ENCODE peak calls at places on chromosome 13, in four cellular contexts. S, R, O and J are unnamed samples.
A peak's percentile ranks its signal among the peaks of the same experiment; 100 is the strongest.

GRCh38 chr13:40187324-40187795 is 479.1 kb downstream of the FOXO1 start:
- DNase-seq in S (no peak), R (no peak), O (no peak), J (no peak)

GRCh38 chr13:98141509-98141908 is 1.4 kb upstream of the FARP1 start:
- DNase-seq in S (no peak), R (no peak), O (no peak), J (no peak)

GRCh38 chr13:46595136-46595917 is 42.4 kb downstream of the LRCH1 start:
- DNase-seq in S (no peak), R (no peak), O (no peak), J (no peak)

GRCh38 chr13:112172641-112173171 is 105.8 kb downstream of the SOX1 start:
- DNase-seq in S (no peak), R (no peak), O (no peak), J (no peak)

GRCh38 chr13:60538566-60538965 is 141.5 kb downstream of the TDRD3 start:
- DNase-seq in S (no peak), R (no peak), O (no peak), J (no peak)

GRCh38 chr13:113641426-113641825 is 16.6 kb downstream of the ATP4B start:
- DNase-seq in S (no peak), R (no peak), O (no peak), J (no peak)

GRCh38 chr13:33487575-33488243 is 202.2 kb upstream of the STARD13 start:
- DNase-seq in S (no peak), R (no peak), O (peak; percentile 10), J (peak; percentile 27)

GRCh38 chr13:107834268-107834667 is 381.1 kb downstream of the LIG4 start:
- DNase-seq in S (no peak), R (no peak), O (no peak), J (no peak)

GRCh38 chr13:48233097-48233885 is at the start of gene ITM2B:
- DNase-seq in S (peak; percentile 70), R (peak; percentile 83), O (peak; percentile 56), J (no peak)

GRCh38 chr13:49681837-49682236 is 9.4 kb downstream of the EBPL start:
- DNase-seq in S (no peak), R (no peak), O (no peak), J (no peak)

GRCh38 chr13:99768986-99769385 is 202.6 kb downstream of the ZIC5 start:
- DNase-seq in S (no peak), R (no peak), O (no peak), J (no peak)

GRCh38 chr13:51469790-51470189 is 17.0 kb upstream of the INTS6 start:
- DNase-seq in S (no peak), R (no peak), O (no peak), J (no peak)

GRCh38 chr13:78298657-78299056 is 304.7 kb downstream of the POU4F1 start:
- DNase-seq in S (no peak), R (no peak), O (no peak), J (no peak)

GRCh38 chr13:111872475-111873150 is 194.3 kb upstream of the SOX1 start:
- DNase-seq in S (no peak), R (no peak), O (no peak), J (no peak)

GRCh38 chr13:59423708-59424355 is 739.9 kb downstream of the DIAPH3 start:
- DNase-seq in S (no peak), R (no peak), O (no peak), J (no peak)

GRCh38 chr13:113186061-113186900 is 22.2 kb downstream of the PCID2 start:
- DNase-seq in S (no peak), R (no peak), O (no peak), J (peak; percentile 77)

DNA sequence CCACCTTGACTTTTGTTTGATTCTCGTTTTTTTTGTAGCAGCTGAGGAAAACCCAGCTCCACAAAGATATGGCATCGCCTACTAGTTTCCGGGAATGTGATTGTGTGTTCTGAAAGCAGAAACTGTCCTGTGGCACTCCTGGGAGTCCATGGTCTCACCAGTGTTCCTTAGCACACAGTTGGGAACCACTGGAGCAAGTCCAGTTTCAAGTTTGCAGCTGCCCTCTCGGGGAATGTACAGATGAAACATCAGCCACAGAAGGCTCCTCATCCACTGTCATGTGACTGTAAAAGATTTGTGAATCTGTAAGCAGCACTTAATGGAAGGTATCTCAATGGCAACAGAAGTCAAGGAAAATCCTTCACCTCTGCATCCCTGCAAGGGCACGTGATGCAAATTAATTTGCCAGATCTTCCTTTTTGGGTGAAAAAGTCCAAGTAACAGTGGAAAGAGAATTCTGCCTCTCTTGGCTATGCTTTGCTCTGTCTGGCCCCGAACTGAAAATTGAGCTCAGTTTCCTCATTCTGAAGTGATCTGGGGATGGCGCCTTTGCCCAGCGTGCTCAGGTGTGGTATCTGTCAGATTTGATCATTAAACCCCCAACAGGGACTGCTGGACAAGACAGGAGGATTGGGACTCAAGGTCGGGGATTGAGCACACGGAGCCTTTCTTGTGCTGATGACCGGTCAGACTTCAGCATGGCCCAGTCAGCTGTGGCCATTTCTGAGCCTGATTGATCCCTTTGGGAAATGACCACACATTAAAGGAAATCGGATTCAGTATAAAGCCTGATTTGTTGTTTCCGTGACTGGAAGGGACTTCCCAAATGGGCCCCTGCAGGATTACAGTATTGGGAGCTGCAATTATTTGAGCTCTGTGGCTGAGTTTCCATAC is 58.8 kb downstream of the ING1 start:
- DNase-seq in S (no peak), R (no peak), O (no peak), J (no peak)
- TF ChIP-seq NR2C2 in S (no peak), R (no peak), O (no peak), J (no peak)

DNA sequence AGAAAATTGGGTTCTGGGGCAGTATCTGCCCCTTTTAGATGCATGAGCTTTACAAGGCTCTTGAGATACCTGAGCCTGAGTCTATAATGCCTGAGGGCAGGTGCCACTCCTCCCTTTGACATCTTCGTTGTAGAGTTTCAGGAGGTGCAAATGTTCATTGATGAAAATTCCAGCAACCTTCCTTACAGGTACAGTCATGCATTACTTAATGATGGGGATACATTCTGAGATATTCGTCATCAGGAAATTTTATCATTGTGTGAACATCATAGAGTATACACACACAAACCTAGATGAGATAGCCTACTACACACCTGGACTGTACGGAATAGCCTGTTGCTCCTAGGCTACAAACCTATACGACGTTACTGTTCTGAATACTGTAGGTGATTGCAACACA is 310.0 kb downstream of the SHISA2 start:
- DNase-seq in S (no peak), R (no peak), O (no peak), J (no peak)
- TF ChIP-seq NR2C2 in S (no peak), R (no peak), O (no peak), J (no peak)

GRCh38 chr13:69459346-69459745 is 648.3 kb upstream of the ATXN8OS start:
- DNase-seq in S (no peak), R (no peak), O (no peak), J (no peak)
- TF ChIP-seq NR2C2 in S (no peak), R (no peak), O (no peak), J (no peak)

DNA sequence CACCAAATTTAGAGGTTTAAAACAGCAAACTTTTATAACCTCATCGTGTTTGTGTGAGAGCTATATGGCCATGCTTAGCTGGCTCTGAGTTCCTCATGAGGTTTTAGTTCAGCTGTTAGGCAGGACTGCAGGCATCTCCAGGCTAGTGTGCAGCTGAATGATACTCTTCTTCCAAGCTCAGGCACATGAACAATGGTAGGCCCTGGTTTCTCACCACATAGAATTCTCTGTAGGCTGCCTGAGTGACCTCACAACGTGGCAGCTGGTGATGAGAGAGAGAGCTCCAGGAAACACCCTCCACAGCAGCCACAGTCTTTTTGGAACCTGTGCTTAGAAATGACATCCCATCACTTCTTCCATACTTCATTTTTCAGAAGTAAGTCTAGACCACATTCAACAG is 540.6 kb upstream of the MIR17HG start:
- DNase-seq in S (no peak), R (no peak), O (no peak), J (no peak)
- TF ChIP-seq NR2C2 in S (no peak), R (no peak), O (no peak), J (no peak)

DNA sequence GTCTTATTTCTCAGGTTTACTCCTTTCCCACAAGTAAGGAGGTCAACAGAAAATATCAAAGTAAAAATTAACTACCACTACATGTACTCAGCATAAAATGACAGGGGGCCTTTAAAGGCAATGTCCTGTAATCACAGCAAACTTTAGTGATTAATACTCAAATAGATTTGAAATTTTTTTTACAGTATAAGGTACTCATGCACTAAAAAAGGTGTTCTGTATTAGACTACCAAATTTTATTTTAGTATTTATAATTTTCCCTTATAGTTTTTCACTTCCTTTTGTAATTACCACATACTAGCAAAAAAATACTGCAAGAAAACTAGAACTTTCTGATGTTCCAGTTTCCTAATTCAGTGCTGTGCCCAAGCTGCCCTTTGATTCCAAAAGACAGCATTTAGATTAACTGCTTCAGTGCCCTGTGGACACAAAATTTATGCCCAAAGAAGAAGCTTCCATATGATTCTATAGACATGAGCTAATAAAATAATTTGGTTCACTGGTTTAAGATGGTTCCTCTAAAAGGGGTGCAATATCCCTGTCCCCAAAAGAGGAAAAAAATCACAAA is 70.6 kb downstream of the KLF12 start:
- DNase-seq in S (no peak), R (no peak), O (no peak), J (no peak)
- TF ChIP-seq NR2C2 in S (no peak), R (no peak), O (no peak), J (no peak)

DNA sequence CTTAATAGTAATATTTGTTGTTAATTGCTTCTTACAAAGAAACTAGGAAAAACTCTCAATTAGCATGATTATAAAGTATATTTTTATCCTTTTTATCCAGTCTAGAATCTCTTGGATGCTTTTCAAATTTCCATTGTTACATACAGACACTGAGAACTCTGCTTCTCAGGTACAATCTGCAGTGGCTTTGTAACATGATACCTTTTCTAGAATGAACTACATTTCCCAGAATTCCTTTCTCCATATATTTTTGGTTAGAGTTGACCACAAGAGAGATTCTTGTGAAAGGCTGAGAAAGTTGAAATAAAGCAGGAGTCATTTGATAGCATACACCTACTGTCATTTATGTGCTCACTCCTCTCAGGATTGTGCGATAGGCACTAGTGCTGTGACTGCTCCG is 148.6 kb downstream of the SLITRK6 start:
- DNase-seq in S (no peak), R (no peak), O (no peak), J (no peak)
- TF ChIP-seq NR2C2 in S (no peak), R (no peak), O (no peak), J (no peak)

DNA sequence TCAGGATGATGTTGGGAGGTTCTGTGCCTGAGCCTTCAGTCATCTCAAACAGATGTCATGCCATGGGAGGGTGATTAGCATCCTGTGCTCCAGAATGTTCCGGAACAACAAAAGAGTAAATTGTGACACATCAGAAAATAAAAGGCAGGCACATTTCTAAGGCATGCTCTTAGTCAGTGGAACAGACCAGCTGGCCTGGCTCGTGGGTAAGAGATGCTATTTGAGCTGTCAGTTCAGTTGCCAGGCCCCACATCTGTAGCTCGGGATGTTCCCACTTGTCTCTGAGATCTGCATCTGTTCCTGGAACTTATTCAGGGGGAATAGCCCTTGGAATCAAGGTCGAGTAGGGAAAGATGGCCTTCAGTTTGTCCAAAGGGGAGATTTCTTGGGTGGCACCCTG is 26.0 kb downstream of the OLFM4 start:
- DNase-seq in S (no peak), R (no peak), O (no peak), J (no peak)
- TF ChIP-seq NR2C2 in S (no peak), R (no peak), O (no peak), J (no peak)